ENCODE peak calls at places on chromosomes 6 and 20, in eight cellular contexts. A is iPS-NIHi11; F is KG1; X is uterus; T is AG04450; W is stimulated activated naive CD4-positive, alpha-beta T cell; R is lower lobe of right lung; B is HEK293T. Z is an unnamed sample.

GRCh38 chr6:142326539-142326938 is 24.7 kb downstream of the ADGRG6 start:
- DNase-seq in A (no peak), F (no peak), X (no peak), T (no peak), W (no peak), R (no peak), B (no peak), Z (no peak)

GRCh38 chr20:51346686-51347485 is 195.6 kb downstream of the NFATC2 start:
- DNase-seq in A (no peak), F (no peak), X (no peak), T (no peak), W (no peak), R (no peak), B (no peak), Z (no peak)

GRCh38 chr20:31708839-31709534 is 13.7 kb downstream of the BCL2L1 start:
- DNase-seq in A (no peak), F (no peak), X (no peak), T (no peak), W (no peak), R (no peak), B (no peak), Z (no peak)

GRCh38 chr6:168631589-168631988 is 190.6 kb downstream of the SMOC2 start:
- DNase-seq in A (no peak), F (no peak), X (no peak), T (no peak), W (no peak), R (no peak), B (no peak), Z (no peak)

GRCh38 chr20:39210331-39211074 is 248.4 kb downstream of the DHX35 start:
- DNase-seq in A (no peak), F (no peak), X (no peak), T (no peak), W (no peak), R (no peak), B (no peak), Z (no peak)

GRCh38 chr6:11093065-11093590 is 506 bp upstream of the SMIM13 start:
- DNase-seq in A (peak), F (no peak), X (no peak), T (no peak), W (no peak), R (no peak), B (peak), Z (no peak)

GRCh38 chr20:10563935-10564492 is 109.8 kb downstream of the JAG1 start:
- DNase-seq in A (no peak), F (no peak), X (no peak), T (no peak), W (no peak), R (no peak), B (no peak), Z (no peak)

GRCh38 chr6:16760536-16761468 is at the start of gene ATXN1:
- DNase-seq in A (peak), F (no peak), X (peak), T (no peak), W (peak), R (peak), B (no peak), Z (peak)

GRCh38 chr6:130980310-130981032 is 82.6 kb downstream of the EPB41L2 start:
- DNase-seq in A (no peak), F (no peak), X (no peak), T (no peak), W (peak), R (no peak), B (no peak), Z (no peak)

GRCh38 chr20:6959900-6960312 is 192.4 kb downstream of the BMP2 start:
- DNase-seq in A (no peak), F (no peak), X (no peak), T (no peak), W (no peak), R (no peak), B (peak), Z (no peak)

GRCh38 chr6:130182466-130182865 is 40.3 kb downstream of the SAMD3 start:
- DNase-seq in A (no peak), F (no peak), X (no peak), T (no peak), W (no peak), R (no peak), B (no peak), Z (no peak)

GRCh38 chr6:168725821-168726220 is 284.8 kb downstream of the SMOC2 start:
- DNase-seq in A (no peak), F (no peak), X (no peak), T (no peak), W (no peak), R (no peak), B (no peak), Z (no peak)

GRCh38 chr20:58600756-58601155 is 50.3 kb upstream of the STX16 start:
- DNase-seq in A (no peak), F (no peak), X (no peak), T (no peak), W (no peak), R (no peak), B (no peak), Z (no peak)

GRCh38 chr20:7437311-7437710 is 502.9 kb downstream of the HAO1 start:
- DNase-seq in A (no peak), F (no peak), X (no peak), T (no peak), W (no peak), R (no peak), B (no peak), Z (no peak)

GRCh38 chr6:7920425-7920824 is 9.8 kb upstream of the TXNDC5 start:
- DNase-seq in A (no peak), F (no peak), X (no peak), T (no peak), W (no peak), R (no peak), B (no peak), Z (no peak)

GRCh38 chr6:53268858-53269608 is 79.7 kb downstream of the ELOVL5 start:
- DNase-seq in A (no peak), F (no peak), X (no peak), T (no peak), W (no peak), R (no peak), B (no peak), Z (no peak)

GRCh38 chr6:98946877-98947410 is 802 bp downstream of the FBXL4 start:
- DNase-seq in A (no peak), F (peak), X (peak), T (no peak), W (peak), R (peak), B (peak), Z (peak)

GRCh38 chr20:59735917-59736316 is 131.6 kb downstream of the PHACTR3 start:
- DNase-seq in A (no peak), F (no peak), X (no peak), T (no peak), W (no peak), R (no peak), B (no peak), Z (no peak)

GRCh38 chr6:79377047-79377446 is 142.6 kb upstream of the HMGN3 start:
- DNase-seq in A (no peak), F (no peak), X (no peak), T (no peak), W (no peak), R (no peak), B (no peak), Z (no peak)

GRCh38 chr6:89475634-89476033 is 42.7 kb downstream of the ANKRD6 start:
- DNase-seq in A (no peak), F (peak), X (no peak), T (no peak), W (peak), R (no peak), B (no peak), Z (no peak)

GRCh38 chr6:150409576-150410066 is 40.8 kb downstream of the IYD start:
- DNase-seq in A (no peak), F (peak), X (peak), T (no peak), W (no peak), R (peak), B (no peak), Z (no peak)

GRCh38 chr20:46546293-46546692 is 4.2 kb downstream of the OCSTAMP start:
- DNase-seq in A (peak), F (no peak), X (no peak), T (no peak), W (no peak), R (no peak), B (no peak), Z (no peak)

GRCh38 chr20:23541330-23541729 is 27.0 kb downstream of the CST9L start:
- DNase-seq in A (no peak), F (no peak), X (no peak), T (no peak), W (no peak), R (no peak), B (no peak), Z (no peak)

GRCh38 chr20:50333856-50334255 is 143.2 kb downstream of the CEBPB start:
- DNase-seq in A (no peak), F (no peak), X (no peak), T (peak), W (no peak), R (peak), B (no peak), Z (no peak)

GRCh38 chr20:8924539-8924938 is 144.3 kb upstream of the PLCB4 start:
- DNase-seq in A (no peak), F (no peak), X (no peak), T (no peak), W (no peak), R (no peak), B (no peak), Z (no peak)

GRCh38 chr20:49612127-49612738 is 44.3 kb upstream of the PTGIS start:
- DNase-seq in A (no peak), F (no peak), X (no peak), T (no peak), W (no peak), R (peak), B (no peak), Z (no peak)

GRCh38 chr6:24666616-24667377 is at the start of the genes ACOT13 and TDP2:
- DNase-seq in A (peak), F (peak), X (peak), T (peak), W (peak), R (peak), B (peak), Z (peak)

GRCh38 chr20:9286501-9286900 is 217.6 kb downstream of the PLCB4 start:
- DNase-seq in A (no peak), F (no peak), X (no peak), T (no peak), W (no peak), R (no peak), B (no peak), Z (no peak)

GRCh38 chr6:32935551-32936246 is 5.1 kb downstream of the HLA-DMB start:
- DNase-seq in A (no peak), F (no peak), X (no peak), T (no peak), W (no peak), R (no peak), B (no peak), Z (no peak)

GRCh38 chr6:132414761-132415160 is 13.5 kb upstream of the MOXD1 start:
- DNase-seq in A (no peak), F (no peak), X (no peak), T (no peak), W (no peak), R (no peak), B (no peak), Z (no peak)

GRCh38 chr20:17863209-17863576 is 105.4 kb downstream of the SNX5 start:
- DNase-seq in A (no peak), F (no peak), X (no peak), T (no peak), W (no peak), R (no peak), B (no peak), Z (no peak)